ENCODE peak calls at places on chromosomes 1 and 21, in nine cellular contexts. One of them, this sample, is unnamed.

GRCh38 chr1:223667484-223668182 is 2.1 kb upstream of the CAPN8 start:
- DNase-seq in colonic mucosa: no peak
- DNase-seq in OCI-LY7: no peak
- DNase-seq in left lung: peak
- DNase-seq in endothelial cell of umbilical vein: no peak
- DNase-seq in ascending aorta: no peak
- DNase-seq in lung: peak
- DNase-seq in fibroblast of the aortic adventitia: no peak
- DNase-seq in pancreas: no peak
- DNase-seq in this sample: peak

GRCh38 chr1:159921700-159922498 is 3.4 kb downstream of the TAGLN2 start:
- DNase-seq in pancreas: peak
- DNase-seq in endothelial cell of umbilical vein: peak
- DNase-seq in left lung: peak
- DNase-seq in colonic mucosa: no peak
- DNase-seq in ascending aorta: no peak
- DNase-seq in lung: no peak
- DNase-seq in fibroblast of the aortic adventitia: no peak
- DNase-seq in OCI-LY7: no peak
- DNase-seq in this sample: peak

GRCh38 chr1:82399093-82399492 is 598.4 kb downstream of the ADGRL2 start:
- DNase-seq in endothelial cell of umbilical vein: peak
- DNase-seq in fibroblast of the aortic adventitia: peak
- DNase-seq in left lung: no peak
- DNase-seq in colonic mucosa: no peak
- DNase-seq in OCI-LY7: no peak
- DNase-seq in lung: no peak
- DNase-seq in ascending aorta: no peak
- DNase-seq in pancreas: no peak
- DNase-seq in this sample: no peak

GRCh38 chr1:93042134-93042821 is 36.8 kb upstream of the MTF2 start:
- DNase-seq in OCI-LY7: peak
- DNase-seq in ascending aorta: no peak
- DNase-seq in fibroblast of the aortic adventitia: peak
- DNase-seq in lung: no peak
- DNase-seq in colonic mucosa: peak
- DNase-seq in endothelial cell of umbilical vein: no peak
- DNase-seq in left lung: no peak
- DNase-seq in pancreas: no peak
- DNase-seq in this sample: no peak

GRCh38 chr1:11515403-11516300 is 36.7 kb downstream of the DISP3 start:
- DNase-seq in left lung: peak
- DNase-seq in colonic mucosa: no peak
- DNase-seq in OCI-LY7: no peak
- DNase-seq in ascending aorta: no peak
- DNase-seq in lung: no peak
- DNase-seq in endothelial cell of umbilical vein: no peak
- DNase-seq in pancreas: no peak
- DNase-seq in fibroblast of the aortic adventitia: no peak
- DNase-seq in this sample: no peak

GRCh38 chr1:1431845-1432565 is 3.5 kb upstream of the VWA1 start:
- DNase-seq in lung: peak
- DNase-seq in left lung: peak
- DNase-seq in colonic mucosa: peak
- DNase-seq in OCI-LY7: no peak
- DNase-seq in ascending aorta: no peak
- DNase-seq in fibroblast of the aortic adventitia: no peak
- DNase-seq in endothelial cell of umbilical vein: no peak
- DNase-seq in pancreas: peak
- DNase-seq in this sample: no peak

GRCh38 chr1:214303538-214303937 is 22.6 kb downstream of the SMYD2 start:
- DNase-seq in ascending aorta: no peak
- DNase-seq in OCI-LY7: no peak
- DNase-seq in lung: no peak
- DNase-seq in endothelial cell of umbilical vein: no peak
- DNase-seq in pancreas: no peak
- DNase-seq in fibroblast of the aortic adventitia: peak
- DNase-seq in colonic mucosa: no peak
- DNase-seq in left lung: no peak
- DNase-seq in this sample: peak

GRCh38 chr1:39102537-39103320 is 76.6 kb downstream of the NDUFS5 start:
- DNase-seq in ascending aorta: no peak
- DNase-seq in pancreas: no peak
- DNase-seq in endothelial cell of umbilical vein: peak
- DNase-seq in left lung: peak
- DNase-seq in OCI-LY7: peak
- DNase-seq in colonic mucosa: peak
- DNase-seq in fibroblast of the aortic adventitia: peak
- DNase-seq in lung: peak
- DNase-seq in this sample: peak

GRCh38 chr1:197967066-197967465 is 49.9 kb downstream of the LHX9 start:
- DNase-seq in OCI-LY7: no peak
- DNase-seq in ascending aorta: no peak
- DNase-seq in fibroblast of the aortic adventitia: no peak
- DNase-seq in left lung: no peak
- DNase-seq in lung: no peak
- DNase-seq in pancreas: no peak
- DNase-seq in endothelial cell of umbilical vein: no peak
- DNase-seq in colonic mucosa: no peak
- DNase-seq in this sample: no peak

GRCh38 chr1:43421976-43422750 is 31.6 kb downstream of the HYI start:
- DNase-seq in colonic mucosa: no peak
- DNase-seq in pancreas: no peak
- DNase-seq in fibroblast of the aortic adventitia: no peak
- DNase-seq in left lung: no peak
- DNase-seq in ascending aorta: no peak
- DNase-seq in endothelial cell of umbilical vein: no peak
- DNase-seq in lung: no peak
- DNase-seq in OCI-LY7: no peak
- DNase-seq in this sample: no peak

GRCh38 chr1:211536606-211537005 is 42.4 kb downstream of the SLC30A1 start:
- DNase-seq in endothelial cell of umbilical vein: no peak
- DNase-seq in ascending aorta: no peak
- DNase-seq in colonic mucosa: no peak
- DNase-seq in OCI-LY7: no peak
- DNase-seq in left lung: no peak
- DNase-seq in lung: no peak
- DNase-seq in fibroblast of the aortic adventitia: no peak
- DNase-seq in pancreas: no peak
- DNase-seq in this sample: no peak

GRCh38 chr1:64838486-64838885 is 93.6 kb downstream of the RAVER2 start:
- DNase-seq in endothelial cell of umbilical vein: peak
- DNase-seq in lung: no peak
- DNase-seq in colonic mucosa: no peak
- DNase-seq in pancreas: no peak
- DNase-seq in ascending aorta: no peak
- DNase-seq in OCI-LY7: no peak
- DNase-seq in fibroblast of the aortic adventitia: no peak
- DNase-seq in left lung: no peak
- DNase-seq in this sample: no peak

GRCh38 chr1:2044510-2045319 is 5.5 kb upstream of the PRKCZ start:
- DNase-seq in colonic mucosa: peak
- DNase-seq in ascending aorta: no peak
- DNase-seq in OCI-LY7: peak
- DNase-seq in endothelial cell of umbilical vein: peak
- DNase-seq in left lung: peak
- DNase-seq in fibroblast of the aortic adventitia: peak
- DNase-seq in pancreas: peak
- DNase-seq in lung: peak
- DNase-seq in this sample: peak

GRCh38 chr1:47756411-47756810 is 240.8 kb downstream of the TRABD2B start:
- DNase-seq in OCI-LY7: no peak
- DNase-seq in endothelial cell of umbilical vein: no peak
- DNase-seq in lung: no peak
- DNase-seq in ascending aorta: no peak
- DNase-seq in left lung: no peak
- DNase-seq in colonic mucosa: no peak
- DNase-seq in pancreas: no peak
- DNase-seq in fibroblast of the aortic adventitia: no peak
- DNase-seq in this sample: no peak

GRCh38 chr1:85328713-85329376 is 52.4 kb upstream of the BCL10 start:
- DNase-seq in pancreas: no peak
- DNase-seq in fibroblast of the aortic adventitia: peak
- DNase-seq in lung: peak
- DNase-seq in left lung: peak
- DNase-seq in OCI-LY7: no peak
- DNase-seq in endothelial cell of umbilical vein: peak
- DNase-seq in colonic mucosa: no peak
- DNase-seq in ascending aorta: no peak
- DNase-seq in this sample: peak

GRCh38 chr1:59144959-59145358 is 151.9 kb upstream of the FGGY start:
- DNase-seq in endothelial cell of umbilical vein: no peak
- DNase-seq in lung: no peak
- DNase-seq in fibroblast of the aortic adventitia: no peak
- DNase-seq in OCI-LY7: no peak
- DNase-seq in pancreas: no peak
- DNase-seq in colonic mucosa: no peak
- DNase-seq in ascending aorta: no peak
- DNase-seq in left lung: no peak
- DNase-seq in this sample: no peak

GRCh38 chr21:37675202-37675801 is 241.0 kb downstream of the KCNJ6 start:
- DNase-seq in colonic mucosa: peak
- DNase-seq in lung: peak
- DNase-seq in left lung: no peak
- DNase-seq in ascending aorta: no peak
- DNase-seq in OCI-LY7: peak
- DNase-seq in fibroblast of the aortic adventitia: peak
- DNase-seq in pancreas: peak
- DNase-seq in endothelial cell of umbilical vein: peak
- DNase-seq in this sample: peak

GRCh38 chr1:183870351-183871077 is 65.6 kb downstream of the RGL1 start:
- DNase-seq in left lung: no peak
- DNase-seq in OCI-LY7: no peak
- DNase-seq in endothelial cell of umbilical vein: no peak
- DNase-seq in lung: no peak
- DNase-seq in fibroblast of the aortic adventitia: peak
- DNase-seq in colonic mucosa: peak
- DNase-seq in pancreas: no peak
- DNase-seq in ascending aorta: peak
- DNase-seq in this sample: peak

GRCh38 chr1:192399161-192399560 is 82.4 kb downstream of the RGS21 start:
- DNase-seq in fibroblast of the aortic adventitia: no peak
- DNase-seq in pancreas: no peak
- DNase-seq in lung: no peak
- DNase-seq in endothelial cell of umbilical vein: peak
- DNase-seq in left lung: no peak
- DNase-seq in colonic mucosa: peak
- DNase-seq in ascending aorta: no peak
- DNase-seq in OCI-LY7: no peak
- DNase-seq in this sample: no peak

DNA sequence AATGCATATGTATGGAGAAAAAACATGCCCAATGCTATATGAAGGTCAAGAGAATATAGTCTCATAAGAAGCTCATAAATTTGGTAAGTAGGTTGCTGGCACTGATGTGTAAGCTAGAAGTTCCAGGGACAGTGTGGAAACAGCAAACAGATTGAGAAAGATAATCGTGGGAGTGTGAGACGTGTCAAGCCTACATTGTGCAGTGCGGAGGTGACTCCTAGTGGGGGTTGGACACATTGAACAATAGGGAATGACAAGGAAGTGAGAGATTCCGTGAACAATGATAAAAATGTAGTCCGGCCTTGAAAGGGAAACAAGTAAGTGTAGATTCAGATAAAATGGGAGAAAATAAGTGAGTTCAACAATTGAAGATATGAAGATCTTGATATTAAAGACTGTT is 788.4 kb upstream of the PRMT6 start:
- DNase-seq in endothelial cell of umbilical vein: no peak
- DNase-seq in left lung: no peak
- DNase-seq in ascending aorta: no peak
- DNase-seq in pancreas: no peak
- DNase-seq in colonic mucosa: no peak
- DNase-seq in OCI-LY7: no peak
- DNase-seq in fibroblast of the aortic adventitia: no peak
- DNase-seq in lung: no peak
- DNase-seq in this sample: no peak
- TF ChIP-seq CTCF in endothelial cell of umbilical vein: no peak
- TF ChIP-seq CTCF in left lung: no peak
- TF ChIP-seq CTCF in ascending aorta: no peak
- TF ChIP-seq CTCF in pancreas: no peak
- TF ChIP-seq CTCF in colonic mucosa: no peak
- TF ChIP-seq CTCF in OCI-LY7: peak
- TF ChIP-seq CTCF in fibroblast of the aortic adventitia: no peak
- TF ChIP-seq CTCF in lung: no peak
- TF ChIP-seq CTCF in this sample: no peak

DNA sequence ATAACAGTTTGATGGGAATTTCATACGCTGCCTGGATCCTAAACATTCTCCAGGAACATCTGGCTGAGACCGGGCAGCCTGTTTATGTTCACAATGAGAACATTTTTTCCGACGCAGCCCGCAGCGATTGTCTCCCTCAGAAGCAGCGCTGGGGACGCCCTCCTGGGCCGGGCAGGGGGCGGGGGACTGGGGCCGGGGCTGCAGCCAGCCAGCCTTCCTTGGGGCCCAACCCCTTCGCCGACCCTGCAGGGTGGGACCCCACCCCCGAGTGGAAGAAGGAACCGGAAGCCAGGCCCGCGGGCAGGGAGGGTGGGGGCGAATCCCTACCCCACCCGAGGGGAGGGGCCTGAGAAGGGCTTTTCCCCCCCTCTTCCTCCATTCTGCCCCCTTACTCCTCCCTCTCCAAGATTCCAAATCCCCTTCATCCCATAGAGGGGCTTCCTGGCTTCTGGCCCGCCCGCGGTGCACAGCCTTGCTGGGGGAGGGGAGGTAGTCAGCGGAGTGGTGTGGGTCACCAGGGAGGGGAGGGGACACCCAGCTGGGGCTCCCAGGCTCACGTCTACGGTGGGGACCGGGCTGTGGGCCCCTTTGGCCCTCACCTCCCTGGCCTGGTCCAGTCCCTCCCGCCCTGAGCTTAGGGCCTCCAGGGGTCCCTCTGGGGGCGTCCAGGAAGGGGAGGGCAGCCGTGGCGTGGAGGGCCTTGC is 60.6 kb downstream of the WNT9A start:
- DNase-seq in colonic mucosa: peak
- DNase-seq in left lung: peak
- DNase-seq in OCI-LY7: no peak
- DNase-seq in pancreas: peak
- DNase-seq in lung: peak
- DNase-seq in endothelial cell of umbilical vein: peak
- DNase-seq in ascending aorta: no peak
- DNase-seq in fibroblast of the aortic adventitia: peak
- DNase-seq in this sample: peak
- H3K4me3 ChIP-seq in colonic mucosa: peak
- H3K4me3 ChIP-seq in left lung: peak
- H3K4me3 ChIP-seq in OCI-LY7: no peak
- H3K4me3 ChIP-seq in pancreas: no peak
- H3K4me3 ChIP-seq in lung: no peak
- H3K4me3 ChIP-seq in endothelial cell of umbilical vein: no peak
- H3K4me3 ChIP-seq in ascending aorta: peak
- H3K4me3 ChIP-seq in fibroblast of the aortic adventitia: no peak
- H3K4me3 ChIP-seq in this sample: no peak

GRCh38 chr1:225343618-225344017 is 84.2 kb downstream of the LBR start:
- DNase-seq in OCI-LY7: peak
- DNase-seq in left lung: no peak
- DNase-seq in colonic mucosa: no peak
- DNase-seq in lung: no peak
- DNase-seq in pancreas: no peak
- DNase-seq in fibroblast of the aortic adventitia: peak
- DNase-seq in ascending aorta: no peak
- DNase-seq in endothelial cell of umbilical vein: peak
- DNase-seq in this sample: peak
- TF ChIP-seq CTCF in OCI-LY7: peak
- TF ChIP-seq CTCF in left lung: no peak
- TF ChIP-seq CTCF in colonic mucosa: no peak
- TF ChIP-seq CTCF in lung: no peak
- TF ChIP-seq CTCF in pancreas: no peak
- TF ChIP-seq CTCF in fibroblast of the aortic adventitia: peak
- TF ChIP-seq CTCF in ascending aorta: no peak
- TF ChIP-seq CTCF in endothelial cell of umbilical vein: no peak
- TF ChIP-seq CTCF in this sample: peak

GRCh38 chr1:247104965-247105364 is 809 bp upstream of the ZNF669 start:
- DNase-seq in pancreas: no peak
- DNase-seq in ascending aorta: no peak
- DNase-seq in endothelial cell of umbilical vein: no peak
- DNase-seq in left lung: no peak
- DNase-seq in fibroblast of the aortic adventitia: no peak
- DNase-seq in OCI-LY7: no peak
- DNase-seq in lung: no peak
- DNase-seq in colonic mucosa: no peak
- DNase-seq in this sample: peak
- H3K4me3 ChIP-seq in pancreas: peak
- H3K4me3 ChIP-seq in ascending aorta: peak
- H3K4me3 ChIP-seq in endothelial cell of umbilical vein: no peak
- H3K4me3 ChIP-seq in left lung: no peak
- H3K4me3 ChIP-seq in fibroblast of the aortic adventitia: peak
- H3K4me3 ChIP-seq in OCI-LY7: peak
- H3K4me3 ChIP-seq in lung: no peak
- H3K4me3 ChIP-seq in colonic mucosa: no peak
- H3K4me3 ChIP-seq in this sample: peak